ENCODE peak calls at places on chromosome 14, in nine cellular contexts. A is activated T-helper 1 cell treated with Interleukin-2 at 50 U/mL for 16 hours; Y is NCI-H2081; I is tibial nerve; J is stimulated activated effector memory CD8-positive, alpha-beta T cell treated with anti-CD3 and anti-CD28 coated beads, Interleukin-12 subunit alpha, Interleukin-12 subunit beta, amount 100 ng/mL, for 72 hours; X is ecto neural progenitor cell; C is NCI-H510A treated with DMSO at 0.1 percent for 48 hours; Q is CD8-positive, alpha-beta T cell; T is bronchial epithelial cell. E is an unnamed sample.

GRCh38 chr14:37172024-37172869 is at the start of gene SLC25A21:
- DNase-seq in I (peak), Y (peak), Q (no peak), C (peak), A (no peak), T (peak), J (no peak), X (peak), E (no peak)

GRCh38 chr14:44803239-44803905 is 158.4 kb downstream of the KLHL28 start:
- DNase-seq in I (no peak), Q (no peak), Y (peak), T (peak), J (no peak), X (no peak), C (peak), A (no peak), E (no peak)

GRCh38 chr14:77516111-77516510 is 17.5 kb upstream of the ISM2 start:
- DNase-seq in J (no peak), T (no peak), I (no peak), X (no peak), Q (no peak), A (no peak), C (no peak), Y (no peak), E (no peak)

GRCh38 chr14:80428171-80428570 is 216.9 kb upstream of the DIO2 start:
- DNase-seq in T (no peak), A (no peak), Y (no peak), X (no peak), I (no peak), Q (no peak), C (no peak), J (no peak), E (no peak)

GRCh38 chr14:69985456-69985855 is 106.2 kb downstream of the SMOC1 start:
- DNase-seq in Y (no peak), X (no peak), I (peak), C (no peak), J (no peak), Q (no peak), T (peak), A (no peak), E (no peak)

GRCh38 chr14:93952829-93953228 is 23.5 kb downstream of the ASB2 start:
- DNase-seq in A (no peak), C (no peak), Y (no peak), J (no peak), I (no peak), X (no peak), T (no peak), Q (no peak), E (no peak)

GRCh38 chr14:49962616-49963015 is 69.7 kb downstream of the ARF6 start:
- DNase-seq in T (peak), Y (no peak), J (no peak), X (no peak), Q (no peak), C (peak), I (no peak), A (no peak), E (no peak)

GRCh38 chr14:67627519-67627918 is 7.8 kb downstream of the ARG2 start:
- DNase-seq in J (no peak), Q (no peak), Y (no peak), C (no peak), X (no peak), A (no peak), I (no peak), T (no peak), E (no peak)

GRCh38 chr14:92794547-92794941 is 439 bp downstream of the GOLGA5 start:
- DNase-seq in Y (no peak), T (no peak), X (peak), Q (no peak), J (no peak), A (no peak), C (no peak), I (no peak), E (no peak)

GRCh38 chr14:27536748-27537147 is 938.9 kb upstream of the NOVA1 start:
- DNase-seq in C (no peak), I (no peak), J (no peak), Y (no peak), T (no peak), Q (no peak), X (no peak), A (no peak), E (no peak)

GRCh38 chr14:95677168-95677835 is 8.9 kb upstream of the TCL1B start:
- DNase-seq in J (no peak), T (no peak), I (no peak), C (no peak), X (no peak), Q (no peak), A (no peak), Y (no peak), E (no peak)

GRCh38 chr14:91349481-91350074 is 68.0 kb downstream of the CCDC88C start:
- DNase-seq in I (no peak), A (peak), Y (no peak), C (no peak), X (no peak), Q (no peak), J (peak), T (peak), E (no peak)

GRCh38 chr14:72880164-72880563 is 13.7 kb downstream of the DPF3 start:
- DNase-seq in X (no peak), I (no peak), A (no peak), Y (no peak), T (no peak), Q (no peak), J (no peak), C (no peak), E (no peak)

GRCh38 chr14:94390372-94391086 is 2.1 kb upstream of the SERPINA1 start:
- DNase-seq in X (peak), J (no peak), Y (no peak), A (no peak), T (no peak), Q (no peak), I (peak), C (no peak), E (no peak)

GRCh38 chr14:77372304-77372841 is 4.5 kb downstream of the TMED8 start:
- DNase-seq in Q (no peak), Y (no peak), J (no peak), I (no peak), X (no peak), A (no peak), C (no peak), T (peak), E (no peak)